ENCODE peak calls at places on chromosomes 2 and 18, in eight cellular contexts. One of them, this sample, is unnamed.
A peak's percentile ranks its signal among the peaks of the same experiment; 100 is the strongest.

GRCh38 chr2:72144412-72144745 is 3.3 kb downstream of the CYP26B1 start:
- DNase-seq in A549: no peak
- DNase-seq in GM23338: no peak
- DNase-seq in psoas muscle: peak; percentile 43
- DNase-seq in sigmoid colon: peak; percentile 65
- DNase-seq in OCI-LY7: no peak
- DNase-seq in colonic mucosa: no peak
- DNase-seq in tibial nerve: no peak
- DNase-seq in this sample: no peak

GRCh38 chr2:73944714-73945113 is 18.0 kb downstream of the DGUOK start:
- DNase-seq in sigmoid colon: no peak
- DNase-seq in A549: no peak
- DNase-seq in tibial nerve: no peak
- DNase-seq in colonic mucosa: no peak
- DNase-seq in psoas muscle: no peak
- DNase-seq in GM23338: no peak
- DNase-seq in OCI-LY7: no peak
- DNase-seq in this sample: no peak

GRCh38 chr18:70553245-70553960 is 264.6 kb downstream of the SOCS6 start:
- DNase-seq in OCI-LY7: no peak
- DNase-seq in sigmoid colon: no peak
- DNase-seq in GM23338: no peak
- DNase-seq in psoas muscle: no peak
- DNase-seq in tibial nerve: no peak
- DNase-seq in colonic mucosa: no peak
- DNase-seq in A549: no peak
- DNase-seq in this sample: no peak

GRCh38 chr2:136185991-136186771 is 68.2 kb upstream of the CXCR4 start:
- DNase-seq in tibial nerve: no peak
- DNase-seq in colonic mucosa: no peak
- DNase-seq in sigmoid colon: no peak
- DNase-seq in psoas muscle: no peak
- DNase-seq in GM23338: no peak
- DNase-seq in OCI-LY7: no peak
- DNase-seq in A549: no peak
- DNase-seq in this sample: no peak

GRCh38 chr2:103959174-103960125 is 894.5 kb upstream of the POU3F3 start:
- DNase-seq in sigmoid colon: no peak
- DNase-seq in colonic mucosa: no peak
- DNase-seq in A549: peak; percentile 51
- DNase-seq in OCI-LY7: peak; percentile 40
- DNase-seq in tibial nerve: no peak
- DNase-seq in GM23338: peak; percentile 77
- DNase-seq in psoas muscle: no peak
- DNase-seq in this sample: no peak

GRCh38 chr2:98768765-98769476 is 38.0 kb upstream of the MGAT4A start:
- DNase-seq in A549: peak; percentile 25
- DNase-seq in psoas muscle: no peak
- DNase-seq in tibial nerve: no peak
- DNase-seq in colonic mucosa: no peak
- DNase-seq in OCI-LY7: no peak
- DNase-seq in GM23338: no peak
- DNase-seq in sigmoid colon: no peak
- DNase-seq in this sample: no peak

GRCh38 chr18:4004176-4004829 is 450.8 kb downstream of the DLGAP1 start:
- DNase-seq in GM23338: no peak
- DNase-seq in colonic mucosa: no peak
- DNase-seq in A549: no peak
- DNase-seq in sigmoid colon: no peak
- DNase-seq in tibial nerve: no peak
- DNase-seq in OCI-LY7: no peak
- DNase-seq in psoas muscle: no peak
- DNase-seq in this sample: peak; percentile 52

GRCh38 chr18:408367-408766 is 92.1 kb downstream of the COLEC12 start:
- DNase-seq in colonic mucosa: no peak
- DNase-seq in sigmoid colon: no peak
- DNase-seq in tibial nerve: no peak
- DNase-seq in psoas muscle: no peak
- DNase-seq in A549: no peak
- DNase-seq in GM23338: no peak
- DNase-seq in OCI-LY7: no peak
- DNase-seq in this sample: no peak

GRCh38 chr18:55579888-55580287 is 8.1 kb downstream of the TCF4 start:
- DNase-seq in GM23338: no peak
- DNase-seq in psoas muscle: no peak
- DNase-seq in A549: no peak
- DNase-seq in tibial nerve: no peak
- DNase-seq in colonic mucosa: no peak
- DNase-seq in OCI-LY7: no peak
- DNase-seq in sigmoid colon: no peak
- DNase-seq in this sample: peak; percentile 65

GRCh38 chr2:175035806-175036205 is 30.6 kb upstream of the CHN1 start:
- DNase-seq in colonic mucosa: no peak
- DNase-seq in A549: no peak
- DNase-seq in OCI-LY7: no peak
- DNase-seq in sigmoid colon: no peak
- DNase-seq in GM23338: no peak
- DNase-seq in psoas muscle: no peak
- DNase-seq in tibial nerve: no peak
- DNase-seq in this sample: no peak

GRCh38 chr2:232542715-232543467 is 3.4 kb downstream of the CHRNG start:
- DNase-seq in OCI-LY7: no peak
- DNase-seq in tibial nerve: no peak
- DNase-seq in psoas muscle: no peak
- DNase-seq in A549: no peak
- DNase-seq in sigmoid colon: peak; percentile 53
- DNase-seq in colonic mucosa: no peak
- DNase-seq in GM23338: no peak
- DNase-seq in this sample: no peak

GRCh38 chr2:212905640-212906201 is 245.7 kb downstream of the IKZF2 start:
- DNase-seq in psoas muscle: no peak
- DNase-seq in sigmoid colon: no peak
- DNase-seq in colonic mucosa: peak; percentile 73
- DNase-seq in GM23338: peak; percentile 11
- DNase-seq in tibial nerve: no peak
- DNase-seq in A549: peak; percentile 76
- DNase-seq in OCI-LY7: no peak
- DNase-seq in this sample: peak; percentile 84

GRCh38 chr2:136932700-136933099 is 167.4 kb downstream of the THSD7B start:
- DNase-seq in sigmoid colon: no peak
- DNase-seq in psoas muscle: no peak
- DNase-seq in OCI-LY7: peak; percentile 13
- DNase-seq in colonic mucosa: no peak
- DNase-seq in tibial nerve: no peak
- DNase-seq in A549: peak; percentile 13
- DNase-seq in GM23338: peak; percentile 77
- DNase-seq in this sample: peak; percentile 2

GRCh38 chr2:197784956-197785941 is at the start of gene BOLL:
- DNase-seq in colonic mucosa: no peak
- DNase-seq in sigmoid colon: no peak
- DNase-seq in psoas muscle: no peak
- DNase-seq in A549: no peak
- DNase-seq in OCI-LY7: no peak
- DNase-seq in GM23338: peak; percentile 30
- DNase-seq in tibial nerve: no peak
- DNase-seq in this sample: no peak

GRCh38 chr2:79935771-79936657 is 368.5 kb downstream of the LRRTM1 start:
- DNase-seq in A549: peak; percentile 78
- DNase-seq in tibial nerve: no peak
- DNase-seq in GM23338: peak; percentile 92
- DNase-seq in psoas muscle: no peak
- DNase-seq in colonic mucosa: peak; percentile 63
- DNase-seq in OCI-LY7: peak; percentile 41
- DNase-seq in sigmoid colon: no peak
- DNase-seq in this sample: peak; percentile 88

GRCh38 chr18:53971331-53971730 is 253.1 kb downstream of the MBD2 start:
- DNase-seq in tibial nerve: no peak
- DNase-seq in GM23338: no peak
- DNase-seq in sigmoid colon: no peak
- DNase-seq in psoas muscle: no peak
- DNase-seq in A549: no peak
- DNase-seq in OCI-LY7: no peak
- DNase-seq in colonic mucosa: no peak
- DNase-seq in this sample: peak; percentile 25

GRCh38 chr2:116545611-116546010 is 1268.9 kb upstream of the DDX18 start:
- DNase-seq in OCI-LY7: no peak
- DNase-seq in GM23338: no peak
- DNase-seq in A549: no peak
- DNase-seq in tibial nerve: no peak
- DNase-seq in sigmoid colon: no peak
- DNase-seq in psoas muscle: no peak
- DNase-seq in colonic mucosa: no peak
- DNase-seq in this sample: no peak

GRCh38 chr2:43592443-43592842 is 3.4 kb downstream of the THADA start:
- DNase-seq in psoas muscle: no peak
- DNase-seq in OCI-LY7: no peak
- DNase-seq in sigmoid colon: no peak
- DNase-seq in colonic mucosa: no peak
- DNase-seq in A549: no peak
- DNase-seq in GM23338: no peak
- DNase-seq in tibial nerve: no peak
- DNase-seq in this sample: no peak

GRCh38 chr2:236644067-236644466 is 74.4 kb downstream of the ACKR3 start:
- DNase-seq in A549: no peak
- DNase-seq in sigmoid colon: peak; percentile 15
- DNase-seq in colonic mucosa: no peak
- DNase-seq in GM23338: no peak
- DNase-seq in OCI-LY7: no peak
- DNase-seq in psoas muscle: no peak
- DNase-seq in tibial nerve: no peak
- DNase-seq in this sample: no peak
- H3K27ac ChIP-seq in A549: peak overlapping the region; percentile 85
- H3K27ac ChIP-seq in sigmoid colon: no peak overlapping the region
- H3K27ac ChIP-seq in colonic mucosa: no peak overlapping the region
- H3K27ac ChIP-seq in GM23338: no peak overlapping the region
- H3K27ac ChIP-seq in OCI-LY7: no peak overlapping the region
- H3K27ac ChIP-seq in psoas muscle: no peak overlapping the region
- H3K27ac ChIP-seq in tibial nerve: peak overlapping the region; percentile 9
- H3K27ac ChIP-seq in this sample: no peak overlapping the region

DNA sequence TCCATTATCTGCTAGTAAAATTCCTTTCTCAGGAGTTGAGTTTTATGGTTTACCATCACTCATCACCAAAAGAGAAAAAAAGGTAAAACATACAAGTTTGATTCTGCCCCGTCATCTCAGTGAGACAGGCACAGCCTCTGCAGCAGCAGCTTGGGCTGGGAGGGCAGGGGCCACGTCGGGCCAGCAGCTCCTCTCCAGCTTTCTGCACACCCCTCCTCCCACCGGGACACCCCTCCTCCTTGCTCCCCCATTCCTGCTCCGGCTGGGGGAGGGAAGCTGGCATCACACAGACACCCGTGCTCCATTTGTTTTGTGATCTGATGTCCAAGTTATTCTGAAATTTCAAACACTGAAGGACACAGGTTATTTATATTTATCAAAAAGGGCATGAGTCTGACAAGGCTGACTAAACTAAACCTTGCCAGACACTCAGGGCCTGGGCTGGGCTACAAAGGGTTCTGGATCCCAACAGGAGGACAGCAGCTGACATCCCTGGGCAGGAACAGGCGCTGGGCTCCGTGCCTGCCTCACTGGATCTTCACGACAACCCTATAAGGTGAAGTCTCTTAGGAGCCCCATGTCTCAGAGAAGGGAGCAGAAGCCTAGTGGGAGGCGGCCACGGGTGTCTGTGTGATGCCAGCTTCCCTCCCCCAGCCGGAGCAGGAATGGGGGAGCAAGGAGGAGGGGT is 71.4 kb downstream of the HDAC4 start:
- DNase-seq in GM23338: no peak
- DNase-seq in colonic mucosa: no peak
- DNase-seq in tibial nerve: no peak
- DNase-seq in A549: no peak
- DNase-seq in OCI-LY7: no peak
- DNase-seq in sigmoid colon: peak; percentile 99
- DNase-seq in psoas muscle: peak; percentile 70
- DNase-seq in this sample: peak; percentile 42
- H3K4me1 ChIP-seq in GM23338: peaks cover 9% of the 10 kb centered on the region
- H3K4me1 ChIP-seq in colonic mucosa: no peaks in the 10 kb centered on the region
- H3K4me1 ChIP-seq in tibial nerve: peaks cover 53% of the 10 kb centered on the region
- H3K4me1 ChIP-seq in A549: no peaks in the 10 kb centered on the region
- H3K4me1 ChIP-seq in OCI-LY7: no peaks in the 10 kb centered on the region
- H3K4me1 ChIP-seq in sigmoid colon: peaks cover 66% of the 10 kb centered on the region
- H3K4me1 ChIP-seq in psoas muscle: peaks cover 55% of the 10 kb centered on the region
- H3K4me1 ChIP-seq in this sample: peaks cover 10% of the 10 kb centered on the region

DNA sequence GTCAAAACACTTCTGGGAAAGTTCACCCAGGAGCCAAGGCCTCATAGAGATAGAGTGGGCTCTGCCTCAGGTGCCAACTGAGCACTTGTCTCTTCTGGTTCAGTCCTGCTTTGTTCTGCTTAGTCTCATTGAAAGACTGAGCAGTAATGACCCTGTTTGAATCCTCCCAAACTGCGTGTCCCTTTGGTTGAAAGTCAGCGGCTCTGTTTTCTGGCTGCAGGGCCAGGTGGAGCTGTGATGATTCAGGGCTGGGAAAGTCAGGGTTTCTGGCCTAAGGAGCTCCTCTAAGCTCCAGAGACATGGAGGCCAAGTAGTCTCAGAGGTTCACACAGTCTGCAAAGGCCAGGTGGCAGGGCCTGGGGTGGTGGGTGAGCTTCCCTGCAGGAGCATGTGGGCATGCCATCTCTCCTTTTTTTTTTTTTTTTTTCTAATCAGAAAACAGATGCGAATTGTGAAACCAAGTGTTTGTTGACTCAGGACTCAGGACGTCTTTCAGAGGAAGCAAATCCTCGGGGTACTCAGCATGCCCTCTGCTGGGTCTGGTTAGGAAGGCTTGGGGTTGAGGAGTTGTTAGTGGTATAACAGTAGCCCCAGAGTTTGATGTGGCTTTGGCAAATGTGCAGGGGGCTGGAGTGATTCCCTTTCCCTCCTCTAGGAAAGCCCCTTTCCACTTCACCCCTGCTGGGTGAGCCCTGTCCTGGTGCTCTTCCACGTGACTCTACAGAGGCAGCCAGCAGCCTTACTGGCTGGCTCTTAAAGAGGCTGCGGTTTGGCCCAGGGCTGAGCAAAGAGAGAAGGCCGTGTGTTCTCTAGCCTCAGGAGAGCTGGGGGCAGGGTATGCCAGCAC is 38.3 kb downstream of the TMEM17 start:
- DNase-seq in psoas muscle: peak; percentile 41
- DNase-seq in A549: peak; percentile 41
- DNase-seq in GM23338: peak; percentile 34
- DNase-seq in sigmoid colon: no peak
- DNase-seq in tibial nerve: peak; percentile 53
- DNase-seq in OCI-LY7: no peak
- DNase-seq in colonic mucosa: no peak
- DNase-seq in this sample: peak; percentile 24
- H3K27ac ChIP-seq in psoas muscle: no peak overlapping the region
- H3K27ac ChIP-seq in A549: peak overlapping the region; percentile 79
- H3K27ac ChIP-seq in GM23338: no peak overlapping the region
- H3K27ac ChIP-seq in sigmoid colon: no peak overlapping the region
- H3K27ac ChIP-seq in tibial nerve: no peak overlapping the region
- H3K27ac ChIP-seq in OCI-LY7: no peak overlapping the region
- H3K27ac ChIP-seq in colonic mucosa: no peak overlapping the region
- H3K27ac ChIP-seq in this sample: no peak overlapping the region

DNA sequence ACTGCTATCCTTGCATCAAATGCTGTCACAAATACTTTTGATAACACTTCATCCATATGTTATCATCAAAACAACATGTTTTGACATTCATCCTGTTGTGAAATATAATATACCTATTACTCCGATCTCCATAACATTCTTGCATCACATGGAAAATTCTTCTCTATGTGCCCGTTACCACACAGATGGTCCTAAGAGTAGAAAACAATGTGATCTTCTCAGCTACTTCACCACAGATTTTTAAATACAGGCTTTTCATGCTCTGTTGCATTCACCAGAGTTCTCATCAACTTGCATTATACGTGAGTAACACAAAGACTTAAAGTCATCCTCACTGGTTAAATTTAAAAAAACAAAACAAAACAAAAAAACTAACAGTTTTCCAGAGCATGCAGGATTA is 1603.3 kb upstream of the ZEB2 start:
- DNase-seq in GM23338: no peak
- DNase-seq in sigmoid colon: no peak
- DNase-seq in OCI-LY7: no peak
- DNase-seq in colonic mucosa: no peak
- DNase-seq in tibial nerve: no peak
- DNase-seq in psoas muscle: no peak
- DNase-seq in A549: no peak
- DNase-seq in this sample: peak; percentile 30
- H3K4me1 ChIP-seq in GM23338: no peaks in the 10 kb centered on the region
- H3K4me1 ChIP-seq in sigmoid colon: no peaks in the 10 kb centered on the region
- H3K4me1 ChIP-seq in OCI-LY7: no peaks in the 10 kb centered on the region
- H3K4me1 ChIP-seq in colonic mucosa: no peaks in the 10 kb centered on the region
- H3K4me1 ChIP-seq in tibial nerve: no peaks in the 10 kb centered on the region
- H3K4me1 ChIP-seq in psoas muscle: no peaks in the 10 kb centered on the region
- H3K4me1 ChIP-seq in A549: no peaks in the 10 kb centered on the region
- H3K4me1 ChIP-seq in this sample: no peaks in the 10 kb centered on the region

This sample was measured in fibroblast of lung.